ENCODE peak calls at places on chromosomes 7 and 10, in eight cellular contexts. C is right atrium auricular region; I is CD8-positive, alpha-beta T cell; F is fibroblast of lung; V is psoas muscle; X is HCT116; E is heart right ventricle; U is MG63. R is an unnamed sample. For H3K9me3, the result is how much of the 10 kb centered on the place peaks cover.

GRCh38 chr10:13769926-13770325 is 183.2 kb downstream of the PRPF18 start:
- DNase-seq in I (no peak), F (peak), V (no peak), E (no peak), C (no peak), X (no peak), U (no peak), R (no peak)

GRCh38 chr7:919924-920341 is 34.5 kb downstream of the ADAP1 start:
- DNase-seq in E (no peak), U (no peak), I (no peak), V (peak), X (no peak), F (no peak), C (no peak), R (no peak)

GRCh38 chr7:108557617-108558016 is 11.9 kb downstream of the THAP5 start:
- DNase-seq in V (no peak), X (no peak), I (no peak), U (no peak), C (no peak), E (no peak), F (no peak), R (no peak)

GRCh38 chr7:128710391-128710930 is 28.7 kb upstream of the CALU start:
- DNase-seq in C (no peak), E (no peak), X (no peak), F (no peak), U (no peak), V (no peak), I (no peak), R (no peak)

GRCh38 chr7:111914287-111914686 is 291.9 kb downstream of the DOCK4 start:
- DNase-seq in U (no peak), E (no peak), V (no peak), C (no peak), F (no peak), X (no peak), I (no peak), R (no peak)

GRCh38 chr7:137954614-137955013 is 47.3 kb downstream of the CREB3L2 start:
- DNase-seq in U (no peak), I (no peak), C (no peak), V (no peak), E (no peak), F (peak), X (no peak), R (no peak)

GRCh38 chr10:84194424-84195043 is at the start of gene CDHR1:
- DNase-seq in X (no peak), E (peak), V (no peak), C (no peak), I (peak), F (peak), U (no peak), R (peak)

GRCh38 chr7:40232242-40232929 is 97.6 kb downstream of the SUGCT start:
- DNase-seq in C (no peak), I (no peak), F (peak), U (no peak), E (peak), V (no peak), X (peak), R (peak)

DNA sequence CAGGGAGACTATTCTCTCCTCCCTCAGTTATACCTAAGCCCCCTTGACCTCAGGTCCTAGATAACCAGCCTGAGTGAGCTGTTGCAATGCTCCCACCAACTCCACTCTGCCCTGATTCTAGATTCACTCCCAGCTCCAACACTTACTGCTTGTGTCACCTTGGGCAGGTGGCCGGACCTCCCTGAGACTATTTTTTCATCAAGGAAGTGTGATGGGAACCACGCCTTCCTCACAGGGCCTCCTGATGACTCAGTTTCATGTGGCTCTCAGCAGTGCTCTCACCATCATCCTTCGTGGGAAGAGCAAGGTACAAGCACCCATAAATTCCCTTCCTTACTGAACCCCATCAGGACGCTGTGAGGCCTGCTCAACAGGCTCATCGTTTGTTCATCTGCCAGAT is 925.8 kb upstream of the ZNF722 start:
- DNase-seq in I (no peak), V (no peak), E (no peak), C (peak), X (no peak), F (no peak), U (no peak), R (no peak)
- H3K9me3 ChIP-seq in I (under half), V (under half), E (under half), C (under half), X (under half), F (under half), U (under half), R (under half)

GRCh38 chr10:133452453-133452852 is 1.3 kb upstream of the SCART1 start:
- DNase-seq in F (no peak), V (no peak), E (no peak), C (peak), X (no peak), U (no peak), I (no peak), R (no peak)
- H3K9me3 ChIP-seq in F (under half), V (under half), E (under half), C (under half), X (under half), U (under half), I (under half), R (under half)

GRCh38 chr7:146232604-146233003 is 116.0 kb downstream of the CNTNAP2 start:
- DNase-seq in F (no peak), X (no peak), C (no peak), I (no peak), E (no peak), V (no peak), U (no peak), R (no peak)
- H3K9me3 ChIP-seq in F (under half), X (under half), C (under half), I (under half), E (under half), V (under half), U (under half), R (under half)

GRCh38 chr7:56175784-56176183 is 59.6 kb upstream of the NUPR2 start:
- DNase-seq in C (no peak), E (no peak), V (no peak), I (no peak), F (no peak), U (no peak), X (no peak), R (no peak)
- H3K9me3 ChIP-seq in C (under half), E (under half), V (under half), I (under half), F (under half), U (under half), X (under half), R (under half)

GRCh38 chr7:25158962-25159361 is 33.9 kb upstream of the CYCS start:
- DNase-seq in X (no peak), I (no peak), C (no peak), F (no peak), V (no peak), U (no peak), E (no peak), R (no peak)
- H3K9me3 ChIP-seq in X (under half), I (under half), C (under half), F (under half), V (under half), U (under half), E (under half), R (under half)

GRCh38 chr7:14219125-14219524 is 229.7 kb upstream of the ETV1 start:
- DNase-seq in V (no peak), U (no peak), C (no peak), I (no peak), E (no peak), X (no peak), F (peak), R (no peak)
- H3K9me3 ChIP-seq in V (under half), U (under half), C (under half), I (under half), E (under half), X (under half), F (under half), R (under half)

GRCh38 chr10:89478739-89479116 is 56.7 kb downstream of the SLC16A12 start:
- DNase-seq in I (no peak), F (peak), C (no peak), V (no peak), X (no peak), U (no peak), E (no peak), R (no peak)
- H3K9me3 ChIP-seq in I (under half), F (under half), C (under half), V (under half), X (under half), U (under half), E (under half), R (under half)

GRCh38 chr7:106452031-106452851 is 167.5 kb upstream of the NAMPT start:
- DNase-seq in I (no peak), E (no peak), F (no peak), C (no peak), U (no peak), V (no peak), X (no peak), R (no peak)

GRCh38 chr7:106450716-106451115 is 165.9 kb upstream of the NAMPT start:
- DNase-seq in X (no peak), F (peak), U (no peak), C (no peak), E (no peak), I (no peak), V (no peak), R (no peak)

GRCh38 chr7:106448346-106448991 is 163.7 kb upstream of the NAMPT start:
- DNase-seq in F (no peak), X (no peak), V (no peak), U (no peak), E (no peak), I (no peak), C (no peak), R (no peak)

GRCh38 chr7:106448992-106449859 is 164.4 kb upstream of the NAMPT start:
- DNase-seq in I (no peak), C (no peak), F (no peak), E (no peak), V (no peak), U (no peak), X (no peak), R (no peak)

DNA sequence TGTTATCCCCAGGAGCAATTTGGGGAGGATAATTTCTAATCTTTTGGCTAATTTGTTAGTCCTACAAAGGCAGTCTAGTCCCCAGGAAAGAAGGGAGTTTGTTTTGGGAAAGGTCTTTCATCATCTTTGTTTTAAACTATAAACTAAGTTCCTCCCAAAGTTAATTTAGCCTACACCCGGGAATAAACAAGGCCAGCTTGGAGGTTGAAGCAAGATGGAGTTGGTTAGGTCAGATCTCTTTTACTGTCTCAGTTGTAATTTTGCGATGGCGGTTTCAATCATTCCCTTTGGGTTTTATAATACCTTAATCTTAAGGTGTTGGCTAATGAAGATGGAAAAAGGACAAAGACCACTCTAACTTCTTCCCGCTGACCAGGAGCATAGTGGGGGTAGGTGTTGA is 166.4 kb upstream of the NAMPT start:
- DNase-seq in F (no peak), C (no peak), X (no peak), U (no peak), V (no peak), I (no peak), E (no peak), R (no peak)
- H3K9me3 ChIP-seq in F (under half), C (under half), X (under half), U (under half), V (under half), I (under half), E (under half), R (under half)